ENCODE peak calls at places on chromosomes 3 and 15, in five cellular contexts. V is HEK293T, X is neuronal stem cell, R is nephron progenitor cell, M is NCI-H345. T is an unnamed sample.

GRCh38 chr3:126835472-126836219 is 131.6 kb downstream of the CHCHD6 start:
- DNase-seq in V (peak; percentile 68), X (no peak), R (no peak), M (no peak), T (no peak)

GRCh38 chr3:43399034-43399433 is 112.7 kb downstream of the SNRK start:
- DNase-seq in V (no peak), X (no peak), R (no peak), M (no peak), T (no peak)

GRCh38 chr15:99087405-99087943 is 17.4 kb upstream of the SYNM start:
- DNase-seq in V (no peak), X (no peak), R (no peak), M (no peak), T (no peak)

GRCh38 chr3:171788546-171789351 is 21.5 kb downstream of the PLD1 start:
- DNase-seq in V (no peak), X (no peak), R (no peak), M (no peak), T (no peak)

GRCh38 chr3:138078096-138078495 is 37.3 kb downstream of the DZIP1L start:
- DNase-seq in V (no peak), X (no peak), R (no peak), M (no peak), T (no peak)

GRCh38 chr3:184600685-184601377 is 39.2 kb downstream of the EPHB3 start:
- DNase-seq in V (no peak), X (no peak), R (no peak), M (no peak), T (no peak)

GRCh38 chr3:167372138-167372537 is 8.0 kb downstream of the ZBBX start:
- DNase-seq in V (no peak), X (no peak), R (no peak), M (no peak), T (no peak)

GRCh38 chr15:69591905-69592508 is 139.4 kb downstream of the RPLP1 start:
- DNase-seq in V (no peak), X (no peak), R (no peak), M (peak; percentile 89), T (peak; percentile 91)

GRCh38 chr3:62558549-62559112 is 185.3 kb upstream of the FEZF2 start:
- DNase-seq in V (peak; percentile 53), X (peak; percentile 57), R (peak; percentile 50), M (peak; percentile 0), T (no peak)

GRCh38 chr15:74156678-74157411 is 16.7 kb upstream of the ISLR start:
- DNase-seq in V (peak; percentile 3), X (no peak), R (no peak), M (peak; percentile 57), T (no peak)

GRCh38 chr15:70270752-70271111 is 173.0 kb upstream of the TLE3 start:
- DNase-seq in V (no peak), X (no peak), R (no peak), M (no peak), T (no peak)

GRCh38 chr3:123815981-123816380 is 68.2 kb downstream of the MYLK start:
- DNase-seq in V (no peak), X (no peak), R (no peak), M (no peak), T (no peak)

GRCh38 chr15:87604857-87605446 is 651.6 kb downstream of the NTRK3 start:
- DNase-seq in V (peak; percentile 35), X (peak; percentile 26), R (peak; percentile 44), M (no peak), T (no peak)

GRCh38 chr15:91224750-91225380 is 124.8 kb downstream of the SV2B start:
- DNase-seq in V (peak; percentile 71), X (peak; percentile 67), R (peak; percentile 31), M (peak; percentile 63), T (peak; percentile 19)

GRCh38 chr3:167844528-167844927 is 109.0 kb downstream of the SERPINI1 start:
- DNase-seq in V (no peak), X (no peak), R (no peak), M (no peak), T (no peak)

GRCh38 chr15:76678766-76679165 is 226.4 kb downstream of the SCAPER start:
- DNase-seq in V (no peak), X (no peak), R (no peak), M (no peak), T (no peak)

GRCh38 chr3:105401691-105402149 is 35.0 kb downstream of the ALCAM start:
- DNase-seq in V (no peak), X (no peak), R (no peak), M (no peak), T (no peak)

GRCh38 chr3:81585057-81585456 is 176.4 kb downstream of the GBE1 start:
- DNase-seq in V (no peak), X (no peak), R (no peak), M (no peak), T (no peak)

GRCh38 chr3:53318522-53318921 is 28.8 kb downstream of the DCP1A start:
- DNase-seq in V (no peak), X (no peak), R (no peak), M (no peak), T (no peak)

GRCh38 chr15:90677807-90678790 is 39.0 kb upstream of the BLM start:
- DNase-seq in V (no peak), X (no peak), R (no peak), M (no peak), T (no peak)

GRCh38 chr3:32423956-32424558 is 32.4 kb downstream of the CMTM7 start:
- DNase-seq in V (no peak), X (no peak), R (no peak), M (no peak), T (no peak)

GRCh38 chr3:128103277-128103676 is 20.3 kb downstream of the RUVBL1 start:
- DNase-seq in V (no peak), X (no peak), R (no peak), M (no peak), T (no peak)

GRCh38 chr15:51046799-51047449 is 47.8 kb downstream of the TNFAIP8L3 start:
- DNase-seq in V (no peak), X (no peak), R (no peak), M (no peak), T (no peak)

GRCh38 chr3:57165637-57166036 is 484 bp upstream of the IL17RD start:
- DNase-seq in V (no peak), X (no peak), R (no peak), M (no peak), T (no peak)

GRCh38 chr3:185402561-185402960 is 39.6 kb downstream of the MAP3K13 start:
- DNase-seq in V (peak; percentile 15), X (no peak), R (no peak), M (no peak), T (peak; percentile 93)

T was measured in NCI-H1105.